ENCODE peak calls at places on chromosome 20, in four cellular contexts. D, S, Y and A are unnamed samples.

GRCh38 chr20:50379049-50379990 is 130.9 kb upstream of the PTPN1 start:
- DNase-seq in Y (peak), D (peak), S (no peak), A (no peak)

GRCh38 chr20:49448917-49449316 is 33.6 kb downstream of the KCNB1 start:
- DNase-seq in S (peak), D (no peak), Y (no peak), A (no peak)

GRCh38 chr20:50693001-50693400 is 1.7 kb upstream of the RIPOR3 start:
- DNase-seq in Y (no peak), S (no peak), D (no peak), A (no peak)

GRCh38 chr20:45405566-45406259 is 2.4 kb upstream of the DBNDD2 start:
- DNase-seq in D (peak), Y (peak), S (peak), A (peak)

GRCh38 chr20:1242530-1242929 is 16.7 kb downstream of the RAD21L1 start:
- DNase-seq in S (no peak), Y (no peak), D (no peak), A (no peak)

GRCh38 chr20:37868998-37869861 is 33.7 kb upstream of the VSTM2L start:
- DNase-seq in S (no peak), Y (no peak), D (no peak), A (peak)

GRCh38 chr20:37729452-37729851 is 35.6 kb downstream of the CTNNBL1 start:
- DNase-seq in S (no peak), Y (no peak), D (no peak), A (no peak)

GRCh38 chr20:37413354-37413753 is 67.4 kb downstream of the SRC start:
- DNase-seq in D (no peak), S (no peak), Y (no peak), A (no peak)

GRCh38 chr20:4787069-4787468 is 65.4 kb downstream of the PRND start:
- DNase-seq in D (no peak), Y (no peak), S (no peak), A (no peak)

GRCh38 chr20:24694727-24695528 is 225.5 kb downstream of the SYNDIG1 start:
- DNase-seq in D (no peak), S (no peak), Y (no peak), A (no peak)

GRCh38 chr20:6402026-6402425 is 279.2 kb upstream of the FERMT1 start:
- DNase-seq in Y (no peak), S (no peak), D (no peak), A (no peak)

GRCh38 chr20:63896136-63896890 is 1.4 kb downstream of the DNAJC5 start:
- DNase-seq in S (peak), D (peak), Y (peak), A (peak)

GRCh38 chr20:924639-925038 is 8.5 kb upstream of the ANGPT4 start:
- DNase-seq in D (peak), S (no peak), Y (no peak), A (no peak)

GRCh38 chr20:24634855-24635254 is 165.4 kb downstream of the SYNDIG1 start:
- DNase-seq in S (no peak), D (peak), Y (no peak), A (no peak)

GRCh38 chr20:31547720-31548298 is 33.6 kb downstream of the HM13 start:
- DNase-seq in D (no peak), Y (no peak), S (no peak), A (no peak)

GRCh38 chr20:1505361-1505760 is 14.1 kb upstream of the SIRPB2 start:
- DNase-seq in Y (no peak), D (no peak), S (no peak), A (no peak)

GRCh38 chr20:22496817-22497216 is 87.6 kb downstream of the FOXA2 start:
- DNase-seq in Y (no peak), S (no peak), D (no peak), A (no peak)

GRCh38 chr20:12175538-12175937 is 257.8 kb downstream of the BTBD3 start:
- DNase-seq in D (no peak), Y (no peak), S (no peak), A (no peak)

GRCh38 chr20:6831461-6831860 is 64.0 kb downstream of the BMP2 start:
- DNase-seq in D (no peak), S (no peak), Y (no peak), A (no peak)

GRCh38 chr20:47038581-47039560 is 144.2 kb downstream of the EYA2 start:
- DNase-seq in S (no peak), Y (no peak), D (no peak), A (no peak)

GRCh38 chr20:60630609-60631008 is 621.5 kb upstream of the CDH4 start:
- DNase-seq in Y (no peak), D (no peak), S (no peak), A (no peak)

GRCh38 chr20:24814556-24815195 is 134.4 kb upstream of the CST7 start:
- DNase-seq in Y (no peak), S (no peak), D (no peak), A (no peak)

GRCh38 chr20:38882600-38882999 is 43.6 kb upstream of the FAM83D start:
- DNase-seq in Y (no peak), S (no peak), D (no peak), A (no peak)

GRCh38 chr20:3221398-3222226 is 12.3 kb downstream of the ITPA start:
- DNase-seq in Y (peak), D (no peak), S (no peak), A (no peak)

GRCh38 chr20:53582574-53583351 is 10.9 kb downstream of the ZNF217 start:
- DNase-seq in Y (no peak), D (peak), S (no peak), A (no peak)

GRCh38 chr20:49750611-49751396 is 37.1 kb upstream of the B4GALT5 start:
- DNase-seq in Y (peak), S (no peak), D (no peak), A (peak)

GRCh38 chr20:37897008-37897548 is 5.8 kb upstream of the VSTM2L start:
- DNase-seq in D (no peak), Y (no peak), S (peak), A (no peak)

GRCh38 chr20:14049111-14049510 is 53.8 kb downstream of the MACROD2 start:
- DNase-seq in Y (no peak), S (no peak), D (no peak), A (peak)

GRCh38 chr20:9021699-9022098 is 47.2 kb upstream of the PLCB4 start:
- DNase-seq in Y (no peak), S (no peak), D (peak), A (no peak)

GRCh38 chr20:54115172-54115854 is 44.9 kb upstream of the BCAS1 start:
- DNase-seq in D (peak), Y (peak), S (no peak), A (no peak)

GRCh38 chr20:48523191-48523757 is 304.5 kb downstream of the PREX1 start:
- DNase-seq in S (peak), Y (no peak), D (peak), A (peak)

GRCh38 chr20:52993091-52993490 is 20.9 kb downstream of the TSHZ2 start:
- DNase-seq in S (no peak), D (no peak), Y (no peak), A (no peak)

GRCh38 chr20:38854654-38855066 is 49.2 kb downstream of the PPP1R16B start:
- DNase-seq in D (no peak), Y (no peak), S (no peak), A (no peak)

GRCh38 chr20:57659131-57659788 is 39.0 kb upstream of the ZBP1 start:
- DNase-seq in Y (peak), S (no peak), D (no peak), A (no peak)

GRCh38 chr20:48238326-48238725 is 453.0 kb upstream of the SULF2 start:
- DNase-seq in Y (no peak), D (no peak), S (no peak), A (no peak)

GRCh38 chr20:10357974-10358373 is 76.0 kb downstream of the MKKS start:
- DNase-seq in D (no peak), S (no peak), Y (no peak), A (no peak)
- TF ChIP-seq CTCF in D (no peak), S (peak), Y (no peak), A (no peak)

DNA sequence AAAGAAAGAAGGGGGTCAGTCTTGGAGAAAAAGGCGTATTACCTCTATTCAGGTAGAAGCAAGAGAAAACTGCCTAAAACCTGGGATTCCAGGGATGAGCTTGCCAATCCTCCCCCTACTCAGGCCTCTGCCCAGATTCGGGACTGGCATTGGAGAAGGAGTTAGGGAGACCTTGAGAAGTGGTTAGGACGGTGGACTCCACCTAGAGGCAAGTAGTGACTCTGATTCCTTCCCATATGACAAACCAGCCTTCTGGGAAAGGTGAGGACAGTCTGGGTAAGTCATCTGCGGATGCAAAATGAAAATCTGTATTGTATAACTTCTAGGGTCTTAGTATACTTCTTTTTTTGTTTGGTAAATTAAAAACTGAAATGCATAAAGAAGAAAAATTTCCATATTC is 43.8 kb downstream of the SLX4IP start:
- DNase-seq in Y (no peak), S (no peak), D (no peak), A (no peak)
- TF ChIP-seq CTCF in Y (no peak), S (no peak), D (no peak), A (no peak)

GRCh38 chr20:44256961-44257360 is 9.9 kb downstream of the GDAP1L1 start:
- DNase-seq in Y (no peak), D (no peak), S (no peak), A (no peak)

GRCh38 chr20:44254073-44254472 is 7.0 kb downstream of the GDAP1L1 start:
- DNase-seq in S (no peak), Y (no peak), D (no peak), A (no peak)

GRCh38 chr20:44251284-44251683 is 4.2 kb downstream of the GDAP1L1 start:
- DNase-seq in S (no peak), D (no peak), Y (no peak), A (no peak)

GRCh38 chr20:44255942-44256341 is 8.8 kb downstream of the GDAP1L1 start:
- DNase-seq in S (no peak), D (no peak), Y (no peak), A (no peak)

DNA sequence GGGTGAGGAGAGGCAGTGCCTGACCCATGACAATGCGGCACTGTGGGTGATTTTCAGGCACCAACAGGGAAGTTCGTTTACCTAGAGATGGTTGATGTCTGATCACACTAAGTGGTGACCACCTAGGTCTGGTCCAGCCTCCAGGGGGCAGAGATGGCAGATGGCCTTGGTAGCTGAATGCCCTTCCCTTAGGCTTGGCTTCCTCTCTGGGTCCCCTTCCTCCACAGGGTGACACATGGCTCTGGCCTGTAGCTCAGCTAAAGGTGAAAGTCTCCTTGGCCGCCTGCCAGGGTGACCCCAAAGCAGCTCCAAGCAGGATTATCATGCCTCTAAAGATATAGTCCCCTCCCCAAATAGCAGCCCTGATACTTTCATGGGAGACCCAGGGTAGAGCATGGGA is 6.4 kb downstream of the GDAP1L1 start:
- DNase-seq in S (no peak), Y (no peak), D (peak), A (no peak)
- TF ChIP-seq CTCF in S (no peak), Y (no peak), D (no peak), A (no peak)

GRCh38 chr20:62796699-62797491 is 622 bp downstream of the MRGBP start:
- DNase-seq in S (no peak), D (peak), Y (no peak), A (no peak)
- TF ChIP-seq CTCF in S (no peak), D (no peak), Y (no peak), A (no peak)

DNA sequence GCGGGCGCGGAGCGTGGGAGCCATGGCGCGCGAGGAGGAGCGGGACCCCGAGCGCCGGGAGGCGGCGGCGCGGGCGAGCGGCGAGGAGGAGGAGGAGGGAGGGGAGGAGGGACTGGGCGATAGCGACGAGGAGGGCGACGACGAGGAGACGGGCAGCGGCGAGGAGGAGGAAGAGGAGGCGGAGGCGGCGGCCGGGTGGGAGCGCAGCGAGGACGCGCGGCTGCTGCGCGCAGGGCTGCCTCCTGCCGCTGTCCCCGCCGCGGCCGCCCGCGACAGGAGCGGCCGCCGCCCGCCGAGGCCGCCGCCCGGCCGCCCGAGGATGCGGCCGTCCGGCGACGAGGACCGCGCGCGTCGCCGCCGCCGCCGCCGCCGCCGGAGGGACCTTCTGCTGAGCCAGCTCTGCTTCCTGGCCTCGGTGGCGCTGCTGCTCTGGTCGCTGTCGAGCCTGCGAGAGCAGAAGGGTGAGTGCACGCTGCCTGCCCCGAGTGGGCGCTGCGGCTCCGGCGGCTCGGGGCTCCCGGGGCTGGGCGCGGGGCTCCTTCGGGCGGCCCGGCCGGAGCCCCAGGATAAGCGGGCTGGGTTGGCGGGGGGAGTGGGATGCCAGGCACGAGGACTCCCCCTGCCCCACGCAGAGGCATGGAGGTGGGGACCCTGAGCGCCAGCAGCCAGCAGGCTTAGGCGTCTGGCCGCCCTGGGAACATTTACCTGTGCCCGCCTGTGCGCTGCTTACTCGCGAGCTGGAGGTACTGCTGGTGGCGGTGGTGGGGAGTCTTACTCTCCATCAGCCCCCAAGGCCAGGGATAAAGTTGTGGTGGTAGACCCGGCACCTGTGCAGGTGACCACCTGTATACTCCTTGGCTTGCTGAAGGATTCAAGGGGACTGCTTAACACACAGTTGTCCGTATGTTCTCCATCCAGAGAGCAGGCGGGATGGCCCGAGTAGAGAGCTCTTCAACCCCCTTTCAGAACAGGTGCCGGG is at the start of gene SLC24A3:
- DNase-seq in D (peak), Y (peak), S (peak), A (peak)
- TF ChIP-seq CTCF in D (peak), Y (peak), S (peak), A (peak)

GRCh38 chr20:18377896-18378481 is 88.8 kb downstream of the DZANK1 start:
- DNase-seq in Y (no peak), D (no peak), S (no peak), A (no peak)

GRCh38 chr20:18380908-18381529 is 85.8 kb downstream of the DZANK1 start:
- DNase-seq in D (no peak), S (no peak), Y (no peak), A (no peak)
- TF ChIP-seq CTCF in D (no peak), S (no peak), Y (no peak), A (no peak)

DNA sequence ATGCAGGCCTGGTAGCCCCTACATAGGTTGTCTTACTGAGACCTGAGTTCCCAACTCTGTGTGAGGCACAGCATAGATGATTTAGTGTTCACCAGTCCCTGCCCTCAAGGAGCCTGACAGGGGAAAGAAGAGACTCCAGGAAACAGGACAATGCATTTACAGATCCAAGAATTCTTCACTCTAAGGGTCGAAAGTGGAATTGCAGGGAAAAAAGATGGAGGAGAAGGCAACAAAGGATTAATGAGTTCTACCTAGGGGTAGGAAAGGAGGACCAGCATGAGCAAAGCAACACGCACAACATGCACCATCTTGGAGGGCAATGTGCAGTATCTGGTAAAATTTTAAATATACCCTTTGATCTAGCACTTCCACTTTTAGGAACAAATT is 5.9 kb downstream of the SPAG4 start:
- DNase-seq in D (no peak), Y (no peak), S (no peak), A (no peak)
- TF ChIP-seq CTCF in D (no peak), Y (peak), S (peak), A (no peak)

GRCh38 chr20:10381477-10381876 is 52.5 kb downstream of the MKKS start:
- DNase-seq in S (no peak), D (no peak), Y (no peak), A (no peak)
- TF ChIP-seq CTCF in S (no peak), D (peak), Y (no peak), A (peak)

GRCh38 chr20:32577023-32577422 is 8.1 kb downstream of the NOL4L start:
- DNase-seq in S (no peak), Y (no peak), D (no peak), A (no peak)
- TF ChIP-seq CTCF in S (peak), Y (no peak), D (no peak), A (no peak)

GRCh38 chr20:34536798-34537394 is 20.7 kb downstream of the DYNLRB1 start:
- DNase-seq in Y (peak), S (peak), D (no peak), A (no peak)
- TF ChIP-seq CTCF in Y (peak), S (peak), D (no peak), A (peak)